ENCODE peak calls at places on chromosome 17, in ten cellular contexts. P is Ammon's horn; O is stimulated activated CD8-positive, alpha-beta memory T cell treated with anti-CD3 and anti-CD28 coated beads, Interleukin-4, amount 100 ng/mL, for 4 hours; G is kidney epithelial cell; B is Right ventricle myocardium superior; A is heart left ventricle; L is GM04503; M is osteoblast; U is NCI-H1048; I is ascending aorta. V is an unnamed sample.

GRCh38 chr17:83124871-83125514 is 45.6 kb downstream of the METRNL start:
- DNase-seq in A (peak), G (no peak), U (no peak), O (no peak), P (no peak), B (peak), L (no peak), M (peak), I (peak), V (no peak)

GRCh38 chr17:66677201-66677981 is 157.5 kb upstream of the CACNG5 start:
- DNase-seq in L (peak), M (peak), B (no peak), P (no peak), A (no peak), I (no peak), U (no peak), G (no peak), O (no peak), V (no peak)

GRCh38 chr17:281365-281999 is 71.1 kb downstream of the RPH3AL start:
- DNase-seq in I (peak), U (no peak), A (no peak), M (peak), B (no peak), O (no peak), L (no peak), G (no peak), P (no peak), V (no peak)

GRCh38 chr17:77254961-77255741 is 114.4 kb downstream of the SEC14L1 start:
- DNase-seq in B (no peak), I (peak), A (no peak), M (peak), O (no peak), U (no peak), P (no peak), G (peak), L (peak), V (no peak)

GRCh38 chr17:49000943-49001342 is 3.8 kb downstream of the IGF2BP1 start:
- DNase-seq in M (no peak), O (no peak), A (no peak), P (no peak), L (no peak), G (no peak), I (no peak), B (no peak), U (no peak), V (no peak)

GRCh38 chr17:62791235-62792121 is 16.6 kb downstream of the MARCHF10 start:
- DNase-seq in L (peak), P (no peak), G (no peak), O (no peak), A (no peak), U (no peak), M (peak), I (peak), B (no peak), V (no peak)

GRCh38 chr17:82927661-82928601 is 88.1 kb upstream of the ZNF750 start:
- DNase-seq in L (no peak), O (no peak), G (no peak), P (no peak), M (peak), U (no peak), A (peak), I (no peak), B (peak), V (no peak)

GRCh38 chr17:61698244-61698643 is 107.2 kb upstream of the NACA2 start:
- DNase-seq in I (no peak), U (no peak), A (no peak), B (no peak), O (no peak), P (no peak), M (no peak), L (no peak), G (no peak), V (no peak)

GRCh38 chr17:80375186-80375585 is 39.8 kb upstream of the ENDOV start:
- DNase-seq in P (no peak), L (no peak), O (no peak), M (peak), I (no peak), G (no peak), B (no peak), A (no peak), U (no peak), V (no peak)

GRCh38 chr17:31321971-31322370 is 549 bp upstream of the EVI2A start:
- DNase-seq in U (no peak), B (no peak), G (no peak), A (no peak), L (no peak), P (no peak), M (no peak), O (no peak), I (no peak), V (no peak)

V was measured in pancreas.